ENCODE peak calls at places on chromosomes 2 and 18, in nine cellular contexts. J, C, T, I, Y, Q, D, N and H are unnamed samples.

GRCh38 chr2:241752689-241753276 is 18.4 kb downstream of the D2HGDH start:
- DNase-seq in J (no peak), C (no peak), T (no peak), I (no peak), Y (no peak), Q (no peak), D (no peak), N (no peak), H (no peak)

GRCh38 chr2:129723277-129724020 is 256.0 kb upstream of the RAB6C start:
- DNase-seq in J (no peak), C (no peak), T (no peak), I (no peak), Y (no peak), Q (no peak), D (no peak), N (no peak), H (no peak)

GRCh38 chr2:169276045-169276444 is 86.3 kb downstream of the LRP2 start:
- DNase-seq in J (no peak), C (peak; percentile 45), T (no peak), I (no peak), Y (no peak), Q (peak; percentile 33), D (no peak), N (peak; percentile 19), H (no peak)

GRCh38 chr2:85710687-85711577 is 16.8 kb downstream of the GNLY start:
- DNase-seq in J (no peak), C (no peak), T (peak; percentile 83), I (no peak), Y (no peak), Q (no peak), D (no peak), N (no peak), H (no peak)

GRCh38 chr2:155377178-155377780 is 678.8 kb downstream of the KCNJ3 start:
- DNase-seq in J (no peak), C (peak; percentile 57), T (no peak), I (no peak), Y (peak; percentile 31), Q (peak; percentile 20), D (peak; percentile 21), N (peak; percentile 30), H (no peak)

GRCh38 chr2:85611705-85612587 is at the start of gene C2orf68:
- DNase-seq in J (peak; percentile 89), C (peak; percentile 91), T (peak; percentile 88), I (peak; percentile 78), Y (peak; percentile 86), Q (peak; percentile 88), D (peak; percentile 86), N (peak; percentile 84), H (peak; percentile 98)

GRCh38 chr18:8793445-8794132 is 88.2 kb downstream of the MTCL1 start:
- DNase-seq in J (no peak), C (no peak), T (no peak), I (no peak), Y (no peak), Q (no peak), D (no peak), N (no peak), H (no peak)

GRCh38 chr2:16471031-16471430 is 194.6 kb downstream of the CYRIA start:
- DNase-seq in J (no peak), C (no peak), T (no peak), I (no peak), Y (no peak), Q (no peak), D (no peak), N (no peak), H (no peak)

GRCh38 chr2:44016282-44016681 is 20.5 kb upstream of the LRPPRC start:
- DNase-seq in J (peak; percentile 61), C (peak; percentile 57), T (peak; percentile 23), I (no peak), Y (no peak), Q (peak; percentile 16), D (peak; percentile 59), N (peak; percentile 61), H (peak; percentile 92)

GRCh38 chr2:162579169-162579568 is 235.2 kb downstream of the GCA start:
- DNase-seq in J (no peak), C (no peak), T (no peak), I (no peak), Y (no peak), Q (no peak), D (no peak), N (no peak), H (peak; percentile 44)

GRCh38 chr18:673317-673716 is 15.9 kb downstream of the TYMS start:
- DNase-seq in J (no peak), C (no peak), T (no peak), I (no peak), Y (no peak), Q (no peak), D (no peak), N (no peak), H (no peak)

GRCh38 chr2:33489835-33490431 is 13.5 kb downstream of the RASGRP3 start:
- DNase-seq in J (no peak), C (no peak), T (no peak), I (no peak), Y (no peak), Q (no peak), D (no peak), N (no peak), H (no peak)

GRCh38 chr2:132589060-132589765 is 80.8 kb downstream of the LYPD1 start:
- DNase-seq in J (no peak), C (no peak), T (no peak), I (no peak), Y (no peak), Q (peak; percentile 64), D (no peak), N (no peak), H (no peak)

GRCh38 chr2:9813312-9814128 is 29.8 kb upstream of the TAF1B start:
- DNase-seq in J (peak; percentile 72), C (peak; percentile 48), T (peak; percentile 74), I (peak; percentile 51), Y (peak; percentile 68), Q (peak; percentile 71), D (peak; percentile 63), N (peak; percentile 44), H (peak; percentile 95)

GRCh38 chr18:63344263-63344662 is 22.7 kb downstream of the KDSR start:
- DNase-seq in J (no peak), C (no peak), T (no peak), I (no peak), Y (no peak), Q (no peak), D (no peak), N (no peak), H (no peak)

GRCh38 chr2:26692814-26693286 is 328 bp downstream of the KCNK3 start:
- DNase-seq in J (no peak), C (no peak), T (no peak), I (no peak), Y (peak; percentile 35), Q (peak; percentile 10), D (peak; percentile 51), N (no peak), H (peak; percentile 83)

GRCh38 chr2:168678153-168678853 is 124.1 kb upstream of the NOSTRIN start:
- DNase-seq in J (no peak), C (no peak), T (no peak), I (no peak), Y (no peak), Q (no peak), D (no peak), N (no peak), H (no peak)

GRCh38 chr2:65228249-65228750 is 669 bp downstream of the ACTR2 start:
- DNase-seq in J (peak; percentile 57), C (peak; percentile 73), T (no peak), I (no peak), Y (no peak), Q (peak; percentile 34), D (peak; percentile 68), N (peak; percentile 35), H (no peak)

GRCh38 chr2:64653174-64654062 is at the start of gene SERTAD2:
- DNase-seq in J (peak; percentile 87), C (peak; percentile 85), T (peak; percentile 89), I (peak; percentile 80), Y (peak; percentile 51), Q (peak; percentile 91), D (peak; percentile 91), N (peak; percentile 85), H (peak; percentile 94)

GRCh38 chr2:188725981-188726380 is 248.2 kb upstream of the COL3A1 start:
- DNase-seq in J (no peak), C (no peak), T (no peak), I (no peak), Y (no peak), Q (no peak), D (peak; percentile 69), N (no peak), H (no peak)

GRCh38 chr2:205086689-205087088 is 541.4 kb downstream of the PARD3B start:
- DNase-seq in J (no peak), C (no peak), T (no peak), I (no peak), Y (no peak), Q (no peak), D (peak; percentile 34), N (no peak), H (no peak)

GRCh38 chr2:66888791-66889631 is 454.1 kb downstream of the MEIS1 start:
- DNase-seq in J (no peak), C (no peak), T (no peak), I (no peak), Y (no peak), Q (no peak), D (peak; percentile 100), N (no peak), H (no peak)

GRCh38 chr18:61894751-61895524 is 2.1 kb upstream of the RNF152 start:
- DNase-seq in J (no peak), C (no peak), T (peak; percentile 40), I (no peak), Y (no peak), Q (no peak), D (no peak), N (no peak), H (no peak)

GRCh38 chr2:206561962-206562361 is 80.3 kb upstream of the FAM237A start:
- DNase-seq in J (no peak), C (no peak), T (no peak), I (no peak), Y (no peak), Q (no peak), D (no peak), N (no peak), H (no peak)

GRCh38 chr2:198374375-198375072 is 570.1 kb downstream of the PLCL1 start:
- DNase-seq in J (peak; percentile 29), C (peak; percentile 55), T (no peak), I (no peak), Y (peak; percentile 74), Q (peak; percentile 74), D (peak; percentile 77), N (peak; percentile 67), H (peak; percentile 83)

GRCh38 chr18:6057604-6058003 is 162.3 kb upstream of the TMEM200C start:
- DNase-seq in J (no peak), C (no peak), T (no peak), I (no peak), Y (no peak), Q (no peak), D (peak; percentile 25), N (no peak), H (no peak)

GRCh38 chr2:58906151-58906645 is 665.1 kb upstream of the FANCL start:
- DNase-seq in J (no peak), C (no peak), T (no peak), I (no peak), Y (no peak), Q (no peak), D (peak; percentile 50), N (peak; percentile 9), H (no peak)

GRCh38 chr2:42443980-42444379 is 49.8 kb downstream of the KCNG3 start:
- DNase-seq in J (no peak), C (no peak), T (no peak), I (no peak), Y (no peak), Q (no peak), D (no peak), N (no peak), H (no peak)

GRCh38 chr2:240420206-240420899 is 15.1 kb upstream of the GPC1 start:
- DNase-seq in J (no peak), C (no peak), T (no peak), I (no peak), Y (no peak), Q (no peak), D (no peak), N (no peak), H (peak; percentile 19)

GRCh38 chr2:45953376-45954050 is 302.0 kb downstream of the PRKCE start:
- DNase-seq in J (no peak), C (no peak), T (no peak), I (no peak), Y (no peak), Q (no peak), D (no peak), N (no peak), H (no peak)

GRCh38 chr18:30527226-30527625 is 515.3 kb downstream of the DSC3 start:
- DNase-seq in J (no peak), C (no peak), T (no peak), I (no peak), Y (no peak), Q (peak; percentile 26), D (no peak), N (no peak), H (no peak)